ENCODE peak calls at places on chromosomes 1 and 21, in five cellular contexts. One of them, this sample, is unnamed.

GRCh38 chr1:58944439-58944838 is 160.6 kb upstream of the JUN start:
- DNase-seq in dorsolateral prefrontal cortex: no peak
- DNase-seq in body of pancreas: no peak
- DNase-seq in tibial nerve: no peak
- DNase-seq in coronary artery: no peak
- DNase-seq in this sample: no peak

GRCh38 chr1:175267716-175268416 is 75.3 kb upstream of the KIAA0040 start:
- DNase-seq in dorsolateral prefrontal cortex: no peak
- DNase-seq in body of pancreas: peak; percentile 38
- DNase-seq in tibial nerve: peak; percentile 65
- DNase-seq in coronary artery: no peak
- DNase-seq in this sample: no peak

GRCh38 chr1:161335796-161336195 is 21.6 kb downstream of the SDHC start:
- DNase-seq in dorsolateral prefrontal cortex: no peak
- DNase-seq in body of pancreas: no peak
- DNase-seq in tibial nerve: no peak
- DNase-seq in coronary artery: no peak
- DNase-seq in this sample: no peak

GRCh38 chr1:41015894-41016470 is 5.5 kb downstream of the SLFNL1 start:
- DNase-seq in dorsolateral prefrontal cortex: no peak
- DNase-seq in body of pancreas: no peak
- DNase-seq in tibial nerve: no peak
- DNase-seq in coronary artery: no peak
- DNase-seq in this sample: no peak

GRCh38 chr21:40658237-40658636 is 188.7 kb downstream of the DSCAM start:
- DNase-seq in dorsolateral prefrontal cortex: no peak
- DNase-seq in body of pancreas: no peak
- DNase-seq in tibial nerve: no peak
- DNase-seq in coronary artery: no peak
- DNase-seq in this sample: no peak

GRCh38 chr1:66778969-66779368 is 22.1 kb downstream of the INSL5 start:
- DNase-seq in dorsolateral prefrontal cortex: no peak
- DNase-seq in body of pancreas: no peak
- DNase-seq in tibial nerve: no peak
- DNase-seq in coronary artery: no peak
- DNase-seq in this sample: no peak

GRCh38 chr1:32992489-32993214 is 28.0 kb upstream of the RNF19B start:
- DNase-seq in dorsolateral prefrontal cortex: no peak
- DNase-seq in body of pancreas: peak; percentile 58
- DNase-seq in tibial nerve: peak; percentile 74
- DNase-seq in coronary artery: peak; percentile 84
- DNase-seq in this sample: peak; percentile 58

GRCh38 chr1:3692593-3692992 is 40.3 kb downstream of the TP73 start:
- DNase-seq in dorsolateral prefrontal cortex: no peak
- DNase-seq in body of pancreas: no peak
- DNase-seq in tibial nerve: no peak
- DNase-seq in coronary artery: no peak
- DNase-seq in this sample: no peak

GRCh38 chr1:163076044-163076443 is 6.9 kb downstream of the RGS4 start:
- DNase-seq in dorsolateral prefrontal cortex: no peak
- DNase-seq in body of pancreas: no peak
- DNase-seq in tibial nerve: no peak
- DNase-seq in coronary artery: no peak
- DNase-seq in this sample: no peak

GRCh38 chr1:228122921-228123441 is 13.9 kb upstream of the MRPL55 start:
- DNase-seq in dorsolateral prefrontal cortex: no peak
- DNase-seq in body of pancreas: no peak
- DNase-seq in tibial nerve: no peak
- DNase-seq in coronary artery: no peak
- DNase-seq in this sample: no peak

GRCh38 chr1:243798726-243799125 is 51.3 kb downstream of the AKT3 start:
- DNase-seq in dorsolateral prefrontal cortex: no peak
- DNase-seq in body of pancreas: no peak
- DNase-seq in tibial nerve: no peak
- DNase-seq in coronary artery: no peak
- DNase-seq in this sample: no peak

GRCh38 chr21:26614251-26614650 is 41.2 kb upstream of the CYYR1 start:
- DNase-seq in dorsolateral prefrontal cortex: no peak
- DNase-seq in body of pancreas: no peak
- DNase-seq in tibial nerve: no peak
- DNase-seq in coronary artery: no peak
- DNase-seq in this sample: no peak

DNA sequence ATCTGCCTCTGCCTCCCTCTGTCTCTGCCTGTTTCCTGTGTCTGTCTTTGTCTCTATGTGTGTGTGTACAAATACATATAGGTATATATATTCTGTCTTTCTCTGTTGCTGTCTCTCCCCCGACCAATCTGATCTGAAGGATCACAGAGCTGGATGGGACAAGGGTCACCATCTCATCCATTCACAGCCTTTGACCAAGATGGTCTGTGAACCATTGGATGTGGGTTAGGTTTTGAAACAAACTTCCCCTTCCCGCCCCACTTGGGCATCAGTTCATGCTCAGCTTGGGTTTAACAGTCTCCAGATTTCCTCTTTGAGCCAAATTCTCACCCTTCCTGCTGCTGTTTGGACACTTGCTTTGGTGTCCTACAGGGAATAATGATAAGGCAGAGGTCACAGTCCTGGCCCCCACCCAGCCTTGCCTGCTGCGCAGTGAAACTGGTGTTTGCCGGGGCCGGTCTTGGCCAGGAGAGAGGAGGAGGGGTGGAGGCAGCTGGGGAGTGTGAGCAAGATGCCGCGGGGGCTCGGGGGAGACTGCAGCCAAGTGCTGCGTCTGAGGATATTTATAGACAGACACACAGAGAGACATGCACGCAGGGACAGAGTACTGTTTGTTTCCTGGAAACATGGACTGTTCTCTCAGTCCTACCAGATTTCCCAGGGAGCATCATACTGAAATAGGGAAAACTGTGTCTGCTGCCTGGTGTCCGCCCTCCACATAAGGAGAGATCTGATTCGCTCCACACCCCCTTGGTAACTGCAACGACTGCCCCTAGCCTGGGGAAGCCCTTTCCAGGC is 27.0 kb upstream of the BTG2 start:
- DNase-seq in dorsolateral prefrontal cortex: peak; percentile 83
- DNase-seq in body of pancreas: peak; percentile 89
- DNase-seq in tibial nerve: peak; percentile 92
- DNase-seq in coronary artery: peak; percentile 98
- DNase-seq in this sample: no peak
- H3K4me3 ChIP-seq in dorsolateral prefrontal cortex: peak overlapping the region; percentile 20
- H3K4me3 ChIP-seq in body of pancreas: no peak overlapping the region
- H3K4me3 ChIP-seq in tibial nerve: peak overlapping the region; percentile 15
- H3K4me3 ChIP-seq in coronary artery: peak overlapping the region; percentile 30
- H3K4me3 ChIP-seq in this sample: peak overlapping the region; percentile 42

GRCh38 chr1:156681196-156681595 is 4.0 kb upstream of the NES start:
- DNase-seq in dorsolateral prefrontal cortex: no peak
- DNase-seq in body of pancreas: no peak
- DNase-seq in tibial nerve: no peak
- DNase-seq in coronary artery: no peak
- DNase-seq in this sample: no peak
- H3K27ac ChIP-seq in dorsolateral prefrontal cortex: no peak overlapping the region
- H3K27ac ChIP-seq in body of pancreas: no peak overlapping the region
- H3K27ac ChIP-seq in tibial nerve: no peak overlapping the region
- H3K27ac ChIP-seq in coronary artery: no peak overlapping the region
- H3K27ac ChIP-seq in this sample: no peak overlapping the region

GRCh38 chr1:217090073-217090911 is 367.1 kb upstream of the ESRRG start:
- DNase-seq in dorsolateral prefrontal cortex: no peak
- DNase-seq in body of pancreas: no peak
- DNase-seq in tibial nerve: no peak
- DNase-seq in coronary artery: no peak
- DNase-seq in this sample: no peak
- H3K4me3 ChIP-seq in dorsolateral prefrontal cortex: peak overlapping the region; percentile 82
- H3K4me3 ChIP-seq in body of pancreas: no peak overlapping the region
- H3K4me3 ChIP-seq in tibial nerve: peak overlapping the region; percentile 63
- H3K4me3 ChIP-seq in coronary artery: peak overlapping the region; percentile 84
- H3K4me3 ChIP-seq in this sample: peak overlapping the region; percentile 54

DNA sequence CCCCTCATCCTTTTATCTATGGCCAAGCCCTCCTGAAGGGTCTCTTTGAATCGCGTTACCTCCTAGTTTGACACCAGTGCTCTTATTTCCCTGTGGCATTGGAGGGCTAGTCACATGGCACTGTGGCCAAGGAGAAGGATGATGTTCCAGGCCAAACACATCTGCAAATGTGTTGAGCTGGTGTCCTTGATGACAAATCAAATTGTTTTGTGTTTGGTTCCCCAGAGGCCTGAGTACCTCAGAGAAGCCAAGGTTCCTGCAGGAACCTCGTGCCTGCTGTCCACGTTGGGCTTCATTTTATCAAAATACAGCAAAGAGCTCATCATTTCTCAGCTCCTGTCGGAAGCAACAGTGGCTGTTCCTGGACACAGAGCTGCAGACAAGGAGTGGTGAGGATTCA is 20.7 kb downstream of the NDUFS5 start:
- DNase-seq in dorsolateral prefrontal cortex: no peak
- DNase-seq in body of pancreas: no peak
- DNase-seq in tibial nerve: no peak
- DNase-seq in coronary artery: no peak
- DNase-seq in this sample: no peak
- H3K27ac ChIP-seq in dorsolateral prefrontal cortex: peak overlapping the region; percentile 87
- H3K27ac ChIP-seq in body of pancreas: no peak overlapping the region
- H3K27ac ChIP-seq in tibial nerve: no peak overlapping the region
- H3K27ac ChIP-seq in coronary artery: peak overlapping the region; percentile 91
- H3K27ac ChIP-seq in this sample: peak overlapping the region; percentile 74

GRCh38 chr21:45644041-45644906 is 749 bp downstream of the PCBP3 start:
- DNase-seq in dorsolateral prefrontal cortex: no peak
- DNase-seq in body of pancreas: no peak
- DNase-seq in tibial nerve: no peak
- DNase-seq in coronary artery: no peak
- DNase-seq in this sample: no peak
- H3K4me3 ChIP-seq in dorsolateral prefrontal cortex: peak overlapping the region; percentile 74
- H3K4me3 ChIP-seq in body of pancreas: no peak overlapping the region
- H3K4me3 ChIP-seq in tibial nerve: peak overlapping the region; percentile 74
- H3K4me3 ChIP-seq in coronary artery: peak overlapping the region; percentile 78
- H3K4me3 ChIP-seq in this sample: peak overlapping the region; percentile 56

DNA sequence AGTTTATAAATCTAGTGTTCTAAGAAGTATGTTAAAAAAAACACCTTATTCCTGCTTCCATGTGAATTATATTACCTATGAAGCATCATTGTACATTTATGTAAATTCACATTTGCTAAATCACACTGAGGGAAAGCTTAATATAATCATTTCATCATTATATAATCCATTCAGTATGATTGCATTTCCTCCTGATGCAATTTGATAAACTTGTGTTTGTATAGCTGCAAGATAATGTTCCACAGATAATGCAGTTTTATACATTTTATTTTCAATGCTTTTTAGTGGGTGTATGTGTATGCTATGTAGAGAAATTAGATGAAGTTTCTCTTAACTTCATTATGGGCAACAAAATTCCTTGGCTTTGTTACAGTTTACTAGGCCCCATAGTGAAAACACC is 79.6 kb downstream of the HS2ST1 start:
- DNase-seq in dorsolateral prefrontal cortex: no peak
- DNase-seq in body of pancreas: no peak
- DNase-seq in tibial nerve: no peak
- DNase-seq in coronary artery: no peak
- DNase-seq in this sample: no peak
- H3K27ac ChIP-seq in dorsolateral prefrontal cortex: no peak overlapping the region
- H3K27ac ChIP-seq in body of pancreas: no peak overlapping the region
- H3K27ac ChIP-seq in tibial nerve: no peak overlapping the region
- H3K27ac ChIP-seq in coronary artery: no peak overlapping the region
- H3K27ac ChIP-seq in this sample: no peak overlapping the region

DNA sequence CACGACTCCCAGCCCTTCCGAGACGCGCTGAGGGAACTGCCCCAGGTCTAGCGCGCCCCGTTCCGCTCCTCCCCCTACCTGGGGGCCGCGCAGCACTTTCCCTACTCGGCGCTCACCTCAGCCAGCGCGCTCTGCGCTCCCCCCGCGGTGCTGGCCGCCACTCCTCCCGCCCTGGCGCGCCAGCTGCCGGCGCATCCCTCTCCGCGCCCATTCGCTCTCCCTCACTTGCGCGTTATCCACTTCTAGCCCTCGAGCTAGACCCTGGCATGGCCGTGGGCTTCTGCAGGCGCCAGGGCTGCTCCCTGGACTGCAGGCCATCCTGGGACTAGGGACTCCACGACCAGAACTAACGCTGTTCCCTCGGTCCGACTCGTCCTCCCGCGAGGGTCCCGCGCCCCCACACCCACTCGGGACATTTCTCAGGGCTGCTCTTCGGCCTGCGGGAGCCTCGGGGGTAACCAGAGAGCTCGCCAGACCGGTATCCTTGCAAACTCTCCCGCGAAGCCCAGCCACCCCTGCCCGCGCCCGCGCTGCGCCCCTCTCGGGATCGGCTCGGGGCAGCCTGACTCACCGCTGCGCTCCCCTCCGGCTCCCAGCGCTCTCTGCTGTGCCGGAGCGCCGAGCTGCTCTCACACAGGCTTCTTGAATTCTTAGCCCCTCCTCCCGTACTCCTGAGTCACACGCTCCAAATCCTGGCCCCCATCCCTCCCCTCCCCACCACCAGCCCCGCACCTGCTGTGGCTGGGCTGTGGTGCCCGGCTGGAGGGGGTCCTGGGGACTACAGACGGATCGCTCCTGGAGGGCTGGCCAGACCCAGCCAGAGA is at the start of gene NGF:
- DNase-seq in dorsolateral prefrontal cortex: no peak
- DNase-seq in body of pancreas: peak; percentile 22
- DNase-seq in tibial nerve: no peak
- DNase-seq in coronary artery: peak; percentile 84
- DNase-seq in this sample: no peak
- H3K4me3 ChIP-seq in dorsolateral prefrontal cortex: peak within 1 kb of the TSS; percentile 61
- H3K4me3 ChIP-seq in body of pancreas: no peak within 1 kb of the TSS
- H3K4me3 ChIP-seq in tibial nerve: peak within 1 kb of the TSS; percentile 63
- H3K4me3 ChIP-seq in coronary artery: peak within 1 kb of the TSS; percentile 79
- H3K4me3 ChIP-seq in this sample: peak within 1 kb of the TSS; percentile 55

DNA sequence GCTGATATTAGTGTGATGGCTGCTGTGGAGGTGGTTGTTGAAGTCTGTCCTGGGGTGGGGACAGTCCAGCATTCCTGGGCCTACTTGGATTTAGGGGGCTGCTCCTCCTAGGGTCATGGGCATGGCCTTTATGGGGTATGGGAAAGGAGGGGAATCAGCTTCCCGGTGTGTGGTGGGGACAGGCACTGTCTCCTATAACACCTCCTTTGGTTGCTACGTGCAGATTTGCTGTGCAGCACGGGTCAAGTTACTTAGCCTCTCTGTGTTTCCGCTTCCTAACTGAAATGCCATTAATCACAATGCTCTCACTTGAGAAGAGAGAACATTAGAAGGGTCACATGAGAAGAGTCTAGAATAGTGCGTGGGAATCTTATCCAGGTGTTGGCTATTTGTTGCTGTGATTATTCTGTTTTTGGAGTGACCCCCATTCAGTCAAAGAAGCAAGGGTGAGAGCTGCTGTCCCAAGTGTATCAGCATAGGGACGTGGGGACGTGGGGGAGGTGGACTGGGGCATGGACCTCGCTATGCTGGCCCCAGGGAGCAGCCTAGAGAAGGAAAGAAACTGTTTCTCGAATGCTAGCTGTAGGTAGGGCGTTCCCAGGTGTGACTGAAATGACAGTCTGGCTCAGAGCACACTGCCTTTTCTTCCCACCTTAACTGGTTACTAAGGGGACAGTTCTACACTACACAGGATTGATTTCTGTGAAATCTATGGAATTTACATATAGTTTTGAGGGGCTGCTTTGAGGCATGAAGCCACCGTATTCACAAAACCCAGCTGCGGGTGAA is 19.9 kb downstream of the SOX13 start:
- DNase-seq in dorsolateral prefrontal cortex: no peak
- DNase-seq in body of pancreas: peak; percentile 46
- DNase-seq in tibial nerve: no peak
- DNase-seq in coronary artery: no peak
- DNase-seq in this sample: no peak
- H3K27ac ChIP-seq in dorsolateral prefrontal cortex: no peak overlapping the region
- H3K27ac ChIP-seq in body of pancreas: peak overlapping the region; percentile 82
- H3K27ac ChIP-seq in tibial nerve: peak overlapping the region; percentile 34
- H3K27ac ChIP-seq in coronary artery: peak overlapping the region; percentile 8
- H3K27ac ChIP-seq in this sample: no peak overlapping the region